ENCODE peak calls at places on chromosome 18, in four cellular contexts. J, X, C and A are unnamed samples.

GRCh38 chr18:37778417-37779165 is 213.0 kb upstream of the CELF4 start:
- DNase-seq in J (no peak), X (no peak), C (peak), A (peak)

GRCh38 chr18:23587220-23587642 is 925 bp upstream of the NPC1 start:
- DNase-seq in X (no peak), J (no peak), C (no peak), A (no peak)

GRCh38 chr18:76212958-76213357 is 282.1 kb downstream of the ZNF516 start:
- DNase-seq in C (no peak), X (peak), J (no peak), A (no peak)

GRCh38 chr18:46720521-46720920 is 36.3 kb downstream of the ST8SIA5 start:
- DNase-seq in C (no peak), X (no peak), J (no peak), A (no peak)

GRCh38 chr18:79555885-79556284 is 123.7 kb upstream of the CTDP1 start:
- DNase-seq in C (no peak), J (no peak), X (no peak), A (no peak)

GRCh38 chr18:50724631-50725235 is 95.1 kb downstream of the MRO start:
- DNase-seq in C (no peak), X (no peak), J (no peak), A (no peak)

GRCh38 chr18:61735564-61736102 is 157.2 kb downstream of the RNF152 start:
- DNase-seq in X (no peak), C (no peak), J (no peak), A (no peak)

GRCh38 chr18:41537666-41538065 is 417.4 kb upstream of the PIK3C3 start:
- DNase-seq in X (no peak), J (no peak), C (no peak), A (no peak)

GRCh38 chr18:37419866-37420265 is 145.7 kb downstream of the CELF4 start:
- DNase-seq in C (no peak), X (no peak), J (no peak), A (no peak)

GRCh38 chr18:78069784-78070664 is 820.4 kb downstream of the GALR1 start:
- DNase-seq in C (peak), X (no peak), J (no peak), A (no peak)

GRCh38 chr18:59639136-59639535 is 58.1 kb downstream of the CCBE1 start:
- DNase-seq in J (peak), X (no peak), C (no peak), A (no peak)

GRCh38 chr18:10851824-10852225 is 297.5 kb downstream of the PIEZO2 start:
- DNase-seq in X (no peak), C (no peak), J (peak), A (peak)

GRCh38 chr18:26702023-26702422 is 153.7 kb upstream of the KCTD1 start:
- DNase-seq in X (no peak), J (no peak), C (no peak), A (no peak)

DNA sequence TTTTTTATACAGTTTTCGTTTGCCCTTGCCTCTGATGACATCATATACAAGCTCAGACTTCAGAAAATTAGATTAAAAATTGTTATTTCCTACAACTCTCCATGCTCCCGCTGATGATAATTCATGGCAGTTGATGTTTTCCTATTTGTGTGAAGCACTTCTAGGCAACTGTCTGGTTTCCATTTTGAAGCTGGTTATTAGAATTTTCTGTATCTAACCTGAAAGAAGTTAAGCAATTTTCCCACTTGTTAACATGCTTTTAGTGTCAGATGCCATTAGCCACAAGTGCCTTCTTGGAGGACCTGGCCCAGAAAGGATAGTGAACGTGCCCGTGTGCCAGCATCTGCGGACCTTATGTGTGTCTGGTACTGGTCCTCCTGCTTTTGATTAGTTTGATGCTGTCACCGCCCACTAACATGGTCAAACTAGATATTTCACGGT is 347.6 kb upstream of the RAB12 start:
- DNase-seq in X (no peak), C (no peak), J (no peak), A (no peak)
- TF ChIP-seq CTCF in X (no peak), C (no peak), J (no peak), A (no peak)

DNA sequence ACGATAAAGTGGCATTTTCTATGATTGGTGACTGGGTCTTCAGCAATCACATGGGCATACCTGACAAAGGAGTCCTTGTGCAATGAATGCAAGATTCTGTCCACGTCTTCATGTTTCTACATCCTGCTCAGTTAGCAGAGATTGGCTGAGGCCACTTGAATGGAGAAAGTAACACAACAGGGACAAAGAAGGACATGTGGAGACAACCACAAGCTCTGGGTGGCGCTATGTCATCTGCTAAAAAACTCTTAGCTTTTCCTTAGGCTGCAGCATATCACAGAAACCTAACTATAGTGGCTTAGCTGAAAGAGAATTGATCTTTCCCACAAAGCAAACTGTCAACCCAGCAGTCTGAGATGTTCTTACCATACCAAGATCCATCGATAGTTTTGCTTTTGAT is 1109.7 kb downstream of the SOCS6 start:
- DNase-seq in J (no peak), C (no peak), X (no peak), A (peak)
- TF ChIP-seq CTCF in J (no peak), C (no peak), X (no peak), A (peak)

DNA sequence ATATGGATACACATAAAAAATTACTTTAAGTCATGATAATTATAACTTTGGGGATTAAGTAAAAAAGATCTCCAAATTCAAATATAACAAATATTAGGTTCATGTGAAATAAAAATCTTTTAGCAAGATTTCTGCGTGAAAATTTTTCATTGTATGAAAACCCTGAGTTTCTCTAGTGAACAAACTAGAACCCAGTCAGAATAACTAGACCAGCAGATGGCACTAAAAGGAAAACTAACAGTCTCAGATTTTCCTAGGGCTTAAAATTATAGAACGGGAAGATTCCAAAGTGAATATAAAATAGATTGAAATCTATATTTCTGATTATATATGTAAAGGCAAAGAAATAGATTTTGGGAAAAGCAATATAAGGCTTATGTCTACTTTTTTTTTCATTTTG is 43.3 kb downstream of the TMEM200C start:
- DNase-seq in X (no peak), C (no peak), J (no peak), A (no peak)
- TF ChIP-seq CTCF in X (no peak), C (no peak), J (peak), A (peak)

DNA sequence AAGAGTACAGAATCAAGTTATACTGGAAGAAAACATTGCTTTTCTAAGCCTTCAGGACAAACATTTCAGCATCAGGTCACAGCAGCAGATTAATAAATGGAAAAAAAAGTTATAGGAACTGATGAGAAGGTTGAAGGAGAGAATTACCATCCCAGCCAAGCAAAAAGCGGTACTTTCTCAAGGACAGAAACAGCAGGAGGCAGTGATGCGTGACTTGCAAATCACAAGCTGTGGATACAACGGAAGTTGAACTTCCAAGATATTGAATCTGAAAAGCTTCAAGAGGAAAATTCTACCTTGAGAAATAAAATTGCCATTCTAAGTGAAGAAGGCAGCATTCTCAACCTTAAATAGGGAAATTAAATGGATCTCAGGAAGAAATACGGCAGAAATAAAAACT is 18.5 kb upstream of the SERPINB12 start:
- DNase-seq in J (peak), C (no peak), X (no peak), A (no peak)
- TF ChIP-seq CTCF in J (no peak), C (no peak), X (no peak), A (no peak)

DNA sequence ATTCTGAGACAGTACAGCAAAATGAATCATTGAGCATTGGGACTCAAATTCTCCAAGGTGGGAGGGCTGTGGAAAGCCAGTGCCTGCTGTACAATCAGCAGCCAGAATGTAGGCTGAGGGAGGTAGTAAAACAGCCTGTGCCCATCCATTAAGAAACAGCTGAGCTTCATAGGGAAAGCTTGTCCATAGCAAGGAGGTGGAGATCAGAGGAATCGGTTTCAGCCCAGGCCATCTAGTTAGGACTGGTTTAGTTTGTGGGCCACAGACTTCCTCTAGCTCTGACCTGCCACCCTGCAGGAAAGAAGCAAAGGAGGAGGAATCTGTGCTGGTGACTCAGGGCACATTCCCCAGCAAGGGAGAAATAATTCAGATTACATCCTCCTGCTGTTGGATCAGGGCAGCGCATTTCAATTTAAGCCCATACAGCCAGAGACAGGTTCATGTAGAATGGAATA is 333.4 kb downstream of the SETBP1 start:
- DNase-seq in J (peak), X (no peak), C (no peak), A (peak)
- TF ChIP-seq CTCF in J (peak), X (no peak), C (peak), A (no peak)